ENCODE peak calls at places on chromosome 22, in four cellular contexts. One of them, this sample, is unnamed.

GRCh38 chr22:41343717-41344116 is 38.0 kb upstream of the TEF start:
- DNase-seq in naive thymus-derived CD8-positive, alpha-beta T cell: no peak
- DNase-seq in NCI-H510A treated with DMSO at 0.1 percent for 48 hours: no peak
- DNase-seq in osteocyte: no peak
- DNase-seq in this sample: no peak

GRCh38 chr22:22446527-22446926 is 62.0 kb downstream of the ZNF280B start:
- DNase-seq in naive thymus-derived CD8-positive, alpha-beta T cell: no peak
- DNase-seq in NCI-H510A treated with DMSO at 0.1 percent for 48 hours: peak
- DNase-seq in osteocyte: no peak
- DNase-seq in this sample: no peak

GRCh38 chr22:26610072-26610958 is 7.5 kb downstream of the CRYBB1 start:
- DNase-seq in naive thymus-derived CD8-positive, alpha-beta T cell: no peak
- DNase-seq in NCI-H510A treated with DMSO at 0.1 percent for 48 hours: no peak
- DNase-seq in osteocyte: no peak
- DNase-seq in this sample: no peak

GRCh38 chr22:30340911-30341685 is 14.4 kb upstream of the TBC1D10A start:
- DNase-seq in naive thymus-derived CD8-positive, alpha-beta T cell: no peak
- DNase-seq in NCI-H510A treated with DMSO at 0.1 percent for 48 hours: no peak
- DNase-seq in osteocyte: no peak
- DNase-seq in this sample: no peak

GRCh38 chr22:38041760-38042584 is 15.2 kb upstream of the PICK1 start:
- DNase-seq in naive thymus-derived CD8-positive, alpha-beta T cell: no peak
- DNase-seq in NCI-H510A treated with DMSO at 0.1 percent for 48 hours: no peak
- DNase-seq in osteocyte: no peak
- DNase-seq in this sample: no peak

GRCh38 chr22:45291061-45291930 is 6.5 kb downstream of the UPK3A start:
- DNase-seq in naive thymus-derived CD8-positive, alpha-beta T cell: no peak
- DNase-seq in NCI-H510A treated with DMSO at 0.1 percent for 48 hours: no peak
- DNase-seq in osteocyte: no peak
- DNase-seq in this sample: no peak

GRCh38 chr22:21868651-21869050 is 1.2 kb upstream of the MAPK1 start:
- DNase-seq in naive thymus-derived CD8-positive, alpha-beta T cell: no peak
- DNase-seq in NCI-H510A treated with DMSO at 0.1 percent for 48 hours: no peak
- DNase-seq in osteocyte: peak
- DNase-seq in this sample: no peak

GRCh38 chr22:19062139-19062789 is 59.9 kb downstream of the DGCR2 start:
- DNase-seq in naive thymus-derived CD8-positive, alpha-beta T cell: no peak
- DNase-seq in NCI-H510A treated with DMSO at 0.1 percent for 48 hours: no peak
- DNase-seq in osteocyte: peak
- DNase-seq in this sample: no peak

GRCh38 chr22:47188337-47189055 is 426.0 kb downstream of the TBC1D22A start:
- DNase-seq in naive thymus-derived CD8-positive, alpha-beta T cell: no peak
- DNase-seq in NCI-H510A treated with DMSO at 0.1 percent for 48 hours: peak
- DNase-seq in osteocyte: peak
- DNase-seq in this sample: no peak

GRCh38 chr22:43867839-43868652 is 5.7 kb upstream of the SULT4A1 start:
- DNase-seq in naive thymus-derived CD8-positive, alpha-beta T cell: no peak
- DNase-seq in NCI-H510A treated with DMSO at 0.1 percent for 48 hours: no peak
- DNase-seq in osteocyte: no peak
- DNase-seq in this sample: no peak

GRCh38 chr22:20610243-20610686 is 102.9 kb downstream of the MED15 start:
- DNase-seq in naive thymus-derived CD8-positive, alpha-beta T cell: no peak
- DNase-seq in NCI-H510A treated with DMSO at 0.1 percent for 48 hours: no peak
- DNase-seq in osteocyte: no peak
- DNase-seq in this sample: no peak

GRCh38 chr22:40826984-40827741 is 8.0 kb upstream of the SLC25A17 start:
- DNase-seq in naive thymus-derived CD8-positive, alpha-beta T cell: no peak
- DNase-seq in NCI-H510A treated with DMSO at 0.1 percent for 48 hours: no peak
- DNase-seq in osteocyte: no peak
- DNase-seq in this sample: no peak

GRCh38 chr22:31726692-31727091 is 23.2 kb downstream of the PRR14L start:
- DNase-seq in naive thymus-derived CD8-positive, alpha-beta T cell: no peak
- DNase-seq in NCI-H510A treated with DMSO at 0.1 percent for 48 hours: no peak
- DNase-seq in osteocyte: no peak
- DNase-seq in this sample: no peak

GRCh38 chr22:47802446-47802845 is 1040.0 kb downstream of the TBC1D22A start:
- DNase-seq in naive thymus-derived CD8-positive, alpha-beta T cell: no peak
- DNase-seq in NCI-H510A treated with DMSO at 0.1 percent for 48 hours: no peak
- DNase-seq in osteocyte: peak
- DNase-seq in this sample: no peak